ENCODE peak calls at places on chromosomes 1 and 21, in five cellular contexts. O, J, F, Q and U are unnamed samples.

GRCh38 chr1:22489823-22490222 is 38.2 kb downstream of the ZBTB40 start:
- DNase-seq in O (no peak), F (no peak), Q (no peak), J (no peak), U (no peak)

GRCh38 chr1:10651377-10651776 is 145.1 kb downstream of the CASZ1 start:
- DNase-seq in O (no peak), J (no peak), Q (no peak), F (no peak), U (peak)

GRCh38 chr1:30120268-30121000 is 603.0 kb downstream of the MATN1 start:
- DNase-seq in Q (no peak), O (no peak), F (no peak), J (no peak), U (no peak)

GRCh38 chr21:29818520-29818919 is 121.3 kb downstream of the GRIK1 start:
- DNase-seq in Q (no peak), F (no peak), O (no peak), J (no peak), U (no peak)

GRCh38 chr1:45752441-45753052 is 2.1 kb upstream of the IPP start:
- DNase-seq in Q (peak), J (no peak), F (no peak), O (no peak), U (no peak)

GRCh38 chr1:37477198-37477931 is 3.0 kb downstream of the ZC3H12A start:
- DNase-seq in O (peak), F (peak), J (no peak), Q (peak), U (peak)

GRCh38 chr1:111228748-111229126 is 1.2 kb downstream of the CHI3L2 start:
- DNase-seq in Q (no peak), O (no peak), J (no peak), F (no peak), U (no peak)

GRCh38 chr1:53665996-53666395 is 73.0 kb downstream of the GLIS1 start:
- DNase-seq in O (no peak), F (no peak), J (no peak), Q (no peak), U (no peak)

GRCh38 chr1:115170972-115171392 is 81.7 kb upstream of the TSPAN2 start:
- DNase-seq in J (no peak), O (no peak), Q (no peak), F (no peak), U (no peak)

GRCh38 chr1:83846138-83846537 is 152.8 kb downstream of the TTLL7 start:
- DNase-seq in O (no peak), Q (no peak), F (no peak), J (no peak), U (no peak)

GRCh38 chr1:196877964-196878363 is 9.9 kb upstream of the CFHR4 start:
- DNase-seq in Q (no peak), F (no peak), J (no peak), O (no peak), U (no peak)